ENCODE peak calls at places on chromosome 17, in ten cellular contexts. O is endodermal cell; B is endothelial cell; X is sigmoid colon; E is stimulated activated CD8-positive, alpha-beta memory T cell treated with anti-CD3 and anti-CD28 coated beads, Interleukin-15, amount 100 ng/mL, for 24 hours; D is non-pigmented ciliary epithelial cell; Z is posterior cingulate gyrus; P is NCI-H460; Y is PC-3; A is SHP77. Q is an unnamed sample.
A peak's percentile ranks its signal among the peaks of the same experiment; 100 is the strongest.

GRCh38 chr17:1455291-1455747 is 713 bp downstream of the CRK start:
- DNase-seq in O (peak; percentile 91), B (peak; percentile 68), X (peak; percentile 89), E (no peak), D (no peak), Z (peak; percentile 25), P (peak; percentile 50), Y (peak; percentile 60), A (peak; percentile 83), Q (peak; percentile 84)

GRCh38 chr17:52686140-52686539 is 527.6 kb upstream of the CA10 start:
- DNase-seq in O (no peak), B (no peak), X (no peak), E (no peak), D (no peak), Z (no peak), P (no peak), Y (no peak), A (no peak), Q (no peak)

GRCh38 chr17:79931517-79932309 is 92.5 kb upstream of the CBX4 start:
- DNase-seq in O (no peak), B (no peak), X (no peak), E (no peak), D (no peak), Z (no peak), P (no peak), Y (peak; percentile 20), A (no peak), Q (no peak)

GRCh38 chr17:1813088-1813487 is 16.6 kb downstream of the SMYD4 start:
- DNase-seq in O (no peak), B (no peak), X (no peak), E (no peak), D (no peak), Z (no peak), P (no peak), Y (peak; percentile 33), A (no peak), Q (no peak)

GRCh38 chr17:74840989-74841666 is 18.6 kb downstream of the GRIN2C start:
- DNase-seq in O (peak; percentile 85), B (no peak), X (peak; percentile 85), E (no peak), D (no peak), Z (peak; percentile 65), P (no peak), Y (no peak), A (no peak), Q (no peak)

GRCh38 chr17:68468785-68469184 is 11.5 kb upstream of the WIPI1 start:
- DNase-seq in O (peak; percentile 74), B (no peak), X (no peak), E (no peak), D (no peak), Z (no peak), P (no peak), Y (no peak), A (no peak), Q (peak; percentile 73)

GRCh38 chr17:9268546-9268945 is 247.2 kb downstream of the NTN1 start:
- DNase-seq in O (no peak), B (no peak), X (no peak), E (no peak), D (no peak), Z (no peak), P (no peak), Y (no peak), A (no peak), Q (no peak)

GRCh38 chr17:794876-795275 is 12.7 kb downstream of the MRM3 start:
- DNase-seq in O (peak; percentile 96), B (peak; percentile 74), X (peak; percentile 94), E (peak; percentile 15), D (no peak), Z (peak; percentile 90), P (peak; percentile 64), Y (peak; percentile 80), A (peak; percentile 89), Q (peak; percentile 89)

GRCh38 chr17:81961554-81962498 is 839 bp upstream of the NOTUM start:
- DNase-seq in O (peak; percentile 72), B (no peak), X (no peak), E (no peak), D (no peak), Z (no peak), P (no peak), Y (no peak), A (no peak), Q (no peak)

GRCh38 chr17:80252871-80253270 is 7.8 kb upstream of the RNF213 start:
- DNase-seq in O (peak; percentile 91), B (peak; percentile 64), X (no peak), E (no peak), D (no peak), Z (no peak), P (peak; percentile 64), Y (peak; percentile 83), A (peak; percentile 93), Q (peak; percentile 78)

GRCh38 chr17:80270836-80271235 is 10.2 kb downstream of the RNF213 start:
- DNase-seq in O (peak; percentile 98), B (peak; percentile 63), X (no peak), E (no peak), D (no peak), Z (no peak), P (no peak), Y (peak; percentile 61), A (peak; percentile 46), Q (peak; percentile 76)

GRCh38 chr17:47102914-47103313 is 86.2 kb downstream of the CDC27 start:
- DNase-seq in O (no peak), B (no peak), X (no peak), E (no peak), D (no peak), Z (no peak), P (no peak), Y (no peak), A (no peak), Q (no peak)

GRCh38 chr17:1029196-1029911 is 32.4 kb downstream of the TIMM22 start:
- DNase-seq in O (no peak), B (no peak), X (peak; percentile 87), E (no peak), D (peak; percentile 26), Z (no peak), P (no peak), Y (no peak), A (no peak), Q (peak; percentile 84)

GRCh38 chr17:42672038-42672437 is 4.8 kb downstream of the PLEKHH3 start:
- DNase-seq in O (peak; percentile 81), B (no peak), X (no peak), E (no peak), D (no peak), Z (no peak), P (no peak), Y (no peak), A (no peak), Q (no peak)

GRCh38 chr17:58534331-58534730 is 19.9 kb upstream of the MTMR4 start:
- DNase-seq in O (no peak), B (no peak), X (no peak), E (no peak), D (no peak), Z (no peak), P (no peak), Y (no peak), A (no peak), Q (no peak)

GRCh38 chr17:31525801-31526549 is 134.5 kb downstream of the RAB11FIP4 start:
- DNase-seq in O (peak; percentile 87), B (peak; percentile 53), X (no peak), E (no peak), D (no peak), Z (no peak), P (peak; percentile 47), Y (peak; percentile 32), A (peak; percentile 18), Q (peak; percentile 45)